ENCODE peak calls at places on chromosomes 16 and 17, in ten cellular contexts. Q is stromal cell of bone marrow, D is brain microvascular endothelial cell, T is posterior cingulate gyrus, E is PC-3, R is chondrocyte, L is GM04503, I is NCI-H748 treated with DMSO at 0.1 percent for 48 hours, V is anterior cingulate cortex, F is astrocyte of the spinal cord. N is an unnamed sample.

GRCh38 chr17:45224671-45225050 is 3.0 kb downstream of the FMNL1 start:
- DNase-seq in T (no peak), V (no peak), D (no peak), E (no peak), Q (no peak), I (no peak), R (no peak), F (no peak), L (no peak), N (no peak)

GRCh38 chr17:36599546-36600250 is 1.7 kb upstream of the MRM1 start:
- DNase-seq in L (no peak), F (no peak), T (no peak), D (no peak), R (no peak), Q (no peak), V (no peak), I (no peak), E (no peak), N (no peak)

GRCh38 chr17:47959825-47960655 is 2.4 kb upstream of the PRR15L start:
- DNase-seq in V (no peak), E (no peak), D (no peak), R (no peak), L (no peak), T (no peak), F (no peak), I (peak), Q (no peak), N (peak)

GRCh38 chr17:50153650-50154575 is 3.4 kb upstream of the PPP1R9B start:
- DNase-seq in F (no peak), L (no peak), R (no peak), E (peak), I (no peak), T (no peak), V (no peak), D (no peak), Q (no peak), N (no peak)

GRCh38 chr16:66618588-66618987 is 14.1 kb downstream of the CMTM3 start:
- DNase-seq in F (peak), Q (peak), L (peak), T (no peak), I (no peak), V (no peak), E (peak), D (peak), R (no peak), N (no peak)

GRCh38 chr16:642189-643049 is 791 bp downstream of the MCRIP2 start:
- DNase-seq in I (no peak), V (peak), F (no peak), R (no peak), E (peak), L (no peak), T (peak), D (no peak), Q (no peak), N (no peak)

GRCh38 chr16:81443688-81444447 is 740 bp upstream of the CMIP start:
- DNase-seq in L (no peak), E (no peak), D (no peak), F (no peak), R (no peak), Q (no peak), I (no peak), T (no peak), V (no peak), N (no peak)

GRCh38 chr17:4313482-4314114 is 49.8 kb upstream of the ANKFY1 start:
- DNase-seq in R (no peak), Q (no peak), E (no peak), T (no peak), L (no peak), F (no peak), V (no peak), I (no peak), D (no peak), N (no peak)

GRCh38 chr17:71409712-71410111 is 711.1 kb upstream of the SOX9 start:
- DNase-seq in E (peak), V (no peak), F (peak), Q (peak), I (no peak), D (peak), L (peak), R (no peak), T (no peak), N (no peak)

GRCh38 chr17:48045270-48046001 is 2.7 kb upstream of the NFE2L1 start:
- DNase-seq in L (no peak), E (peak), Q (peak), T (no peak), I (no peak), R (peak), D (no peak), V (no peak), F (no peak), N (no peak)

N was measured in NCI-H510A treated with DMSO at 0.1 percent for 48 hours.